ENCODE peak calls at places on chromosomes 12 and 14, in seven cellular contexts. One of them, this sample, is unnamed.

GRCh38 chr14:32470161-32470705 is 141.1 kb downstream of the AKAP6 start:
- DNase-seq in sigmoid colon: no peak
- DNase-seq in adipocyte: no peak
- DNase-seq in mucosa of descending colon: no peak
- DNase-seq in gastrocnemius medialis: no peak
- DNase-seq in IMR-90: peak; percentile 54
- DNase-seq in left lung: no peak
- DNase-seq in this sample: no peak

GRCh38 chr12:15886372-15887042 is 4.3 kb downstream of the STRAP start:
- DNase-seq in left lung: no peak
- DNase-seq in mucosa of descending colon: no peak
- DNase-seq in IMR-90: no peak
- DNase-seq in adipocyte: no peak
- DNase-seq in sigmoid colon: no peak
- DNase-seq in gastrocnemius medialis: no peak
- DNase-seq in this sample: peak; percentile 72

GRCh38 chr14:20620798-20621478 is 20.6 kb downstream of the OR6S1 start:
- DNase-seq in sigmoid colon: no peak
- DNase-seq in gastrocnemius medialis: no peak
- DNase-seq in left lung: no peak
- DNase-seq in mucosa of descending colon: no peak
- DNase-seq in adipocyte: no peak
- DNase-seq in IMR-90: no peak
- DNase-seq in this sample: no peak

GRCh38 chr14:25868521-25869314 is 729.1 kb downstream of the NOVA1 start:
- DNase-seq in IMR-90: no peak
- DNase-seq in adipocyte: no peak
- DNase-seq in mucosa of descending colon: no peak
- DNase-seq in left lung: no peak
- DNase-seq in gastrocnemius medialis: no peak
- DNase-seq in sigmoid colon: no peak
- DNase-seq in this sample: no peak

GRCh38 chr12:50528800-50529199 is 24.0 kb downstream of the DIP2B start:
- DNase-seq in mucosa of descending colon: no peak
- DNase-seq in adipocyte: no peak
- DNase-seq in IMR-90: no peak
- DNase-seq in gastrocnemius medialis: no peak
- DNase-seq in sigmoid colon: no peak
- DNase-seq in left lung: no peak
- DNase-seq in this sample: no peak

GRCh38 chr12:118136559-118137003 is 657 bp downstream of the PEBP1 start:
- DNase-seq in adipocyte: peak; percentile 78
- DNase-seq in left lung: peak; percentile 88
- DNase-seq in mucosa of descending colon: peak; percentile 72
- DNase-seq in sigmoid colon: peak; percentile 75
- DNase-seq in gastrocnemius medialis: peak; percentile 37
- DNase-seq in IMR-90: peak; percentile 36
- DNase-seq in this sample: peak; percentile 51

GRCh38 chr12:78562358-78563205 is 302.0 kb upstream of the SYT1 start:
- DNase-seq in mucosa of descending colon: no peak
- DNase-seq in adipocyte: peak; percentile 32
- DNase-seq in sigmoid colon: no peak
- DNase-seq in gastrocnemius medialis: no peak
- DNase-seq in IMR-90: peak; percentile 2
- DNase-seq in left lung: no peak
- DNase-seq in this sample: peak; percentile 50

GRCh38 chr12:123075591-123076171 is 75.2 kb downstream of the PITPNM2 start:
- DNase-seq in left lung: peak; percentile 66
- DNase-seq in mucosa of descending colon: peak; percentile 76
- DNase-seq in gastrocnemius medialis: no peak
- DNase-seq in adipocyte: peak; percentile 81
- DNase-seq in IMR-90: no peak
- DNase-seq in sigmoid colon: no peak
- DNase-seq in this sample: peak; percentile 18

GRCh38 chr14:21066882-21067502 is 3.1 kb upstream of the ARHGEF40 start:
- DNase-seq in mucosa of descending colon: no peak
- DNase-seq in left lung: no peak
- DNase-seq in gastrocnemius medialis: no peak
- DNase-seq in adipocyte: peak; percentile 30
- DNase-seq in IMR-90: no peak
- DNase-seq in sigmoid colon: no peak
- DNase-seq in this sample: no peak

GRCh38 chr14:32202468-32202865 is 602 bp downstream of the RNU6-8 start:
- DNase-seq in IMR-90: peak; percentile 21
- DNase-seq in gastrocnemius medialis: no peak
- DNase-seq in adipocyte: no peak
- DNase-seq in mucosa of descending colon: no peak
- DNase-seq in left lung: no peak
- DNase-seq in sigmoid colon: no peak
- DNase-seq in this sample: peak; percentile 14

GRCh38 chr12:1184402-1184801 is 193.4 kb downstream of the ERC1 start:
- DNase-seq in adipocyte: no peak
- DNase-seq in IMR-90: peak; percentile 72
- DNase-seq in gastrocnemius medialis: no peak
- DNase-seq in mucosa of descending colon: no peak
- DNase-seq in sigmoid colon: no peak
- DNase-seq in left lung: no peak
- DNase-seq in this sample: no peak
- H3K36me3 ChIP-seq in adipocyte: peaks cover 27% of the 10 kb centered on the region
- H3K36me3 ChIP-seq in IMR-90: peaks cover 13% of the 10 kb centered on the region
- H3K36me3 ChIP-seq in gastrocnemius medialis: no peaks in the 10 kb centered on the region
- H3K36me3 ChIP-seq in mucosa of descending colon: no peaks in the 10 kb centered on the region
- H3K36me3 ChIP-seq in sigmoid colon: peaks cover 40% of the 10 kb centered on the region
- H3K36me3 ChIP-seq in left lung: peaks cover 4% of the 10 kb centered on the region
- H3K36me3 ChIP-seq in this sample: no peaks in the 10 kb centered on the region

GRCh38 chr12:100716949-100717732 is 77.4 kb upstream of the ANO4 start:
- DNase-seq in left lung: peak; percentile 74
- DNase-seq in mucosa of descending colon: peak; percentile 42
- DNase-seq in adipocyte: peak; percentile 67
- DNase-seq in sigmoid colon: no peak
- DNase-seq in IMR-90: no peak
- DNase-seq in gastrocnemius medialis: no peak
- DNase-seq in this sample: peak; percentile 80
- H3K4me3 ChIP-seq in left lung: no peak overlapping the region
- H3K4me3 ChIP-seq in mucosa of descending colon: no peak overlapping the region
- H3K4me3 ChIP-seq in adipocyte: peak overlapping the region; percentile 77
- H3K4me3 ChIP-seq in sigmoid colon: no peak overlapping the region
- H3K4me3 ChIP-seq in IMR-90: peak overlapping the region; percentile 33
- H3K4me3 ChIP-seq in gastrocnemius medialis: no peak overlapping the region
- H3K4me3 ChIP-seq in this sample: peak overlapping the region; percentile 57

GRCh38 chr12:109581856-109582255 is 8.3 kb downstream of the MVK start:
- DNase-seq in left lung: peak; percentile 58
- DNase-seq in mucosa of descending colon: no peak
- DNase-seq in sigmoid colon: no peak
- DNase-seq in adipocyte: peak; percentile 2
- DNase-seq in gastrocnemius medialis: no peak
- DNase-seq in IMR-90: peak; percentile 45
- DNase-seq in this sample: no peak

GRCh38 chr12:109580684-109581333 is 7.2 kb downstream of the MVK start:
- DNase-seq in adipocyte: no peak
- DNase-seq in mucosa of descending colon: no peak
- DNase-seq in sigmoid colon: no peak
- DNase-seq in IMR-90: no peak
- DNase-seq in left lung: peak; percentile 54
- DNase-seq in gastrocnemius medialis: no peak
- DNase-seq in this sample: no peak

GRCh38 chr12:109581334-109581691 is 7.7 kb downstream of the MVK start:
- DNase-seq in gastrocnemius medialis: no peak
- DNase-seq in left lung: peak; percentile 50
- DNase-seq in mucosa of descending colon: no peak
- DNase-seq in IMR-90: no peak
- DNase-seq in sigmoid colon: no peak
- DNase-seq in adipocyte: no peak
- DNase-seq in this sample: no peak

GRCh38 chr12:109579639-109580038 is 6.0 kb downstream of the MVK start:
- DNase-seq in gastrocnemius medialis: no peak
- DNase-seq in adipocyte: no peak
- DNase-seq in IMR-90: no peak
- DNase-seq in left lung: no peak
- DNase-seq in mucosa of descending colon: no peak
- DNase-seq in sigmoid colon: no peak
- DNase-seq in this sample: no peak

GRCh38 chr12:109580272-109580671 is 6.7 kb downstream of the MVK start:
- DNase-seq in mucosa of descending colon: no peak
- DNase-seq in gastrocnemius medialis: no peak
- DNase-seq in sigmoid colon: no peak
- DNase-seq in left lung: no peak
- DNase-seq in IMR-90: no peak
- DNase-seq in adipocyte: no peak
- DNase-seq in this sample: no peak
- H3K36me3 ChIP-seq in mucosa of descending colon: no peaks in the 10 kb centered on the region
- H3K36me3 ChIP-seq in gastrocnemius medialis: no peaks in the 10 kb centered on the region
- H3K36me3 ChIP-seq in sigmoid colon: peaks cover 95% of the 10 kb centered on the region
- H3K36me3 ChIP-seq in left lung: no peaks in the 10 kb centered on the region
- H3K36me3 ChIP-seq in IMR-90: peaks cover 11% of the 10 kb centered on the region
- H3K36me3 ChIP-seq in adipocyte: peaks cover 80% of the 10 kb centered on the region
- H3K36me3 ChIP-seq in this sample: peaks cover 52% of the 10 kb centered on the region

GRCh38 chr12:75685826-75686225 is 174.4 kb upstream of the KRR1 start:
- DNase-seq in sigmoid colon: no peak
- DNase-seq in left lung: no peak
- DNase-seq in IMR-90: no peak
- DNase-seq in adipocyte: no peak
- DNase-seq in gastrocnemius medialis: no peak
- DNase-seq in mucosa of descending colon: no peak
- DNase-seq in this sample: no peak

GRCh38 chr12:75684678-75685620 is 173.5 kb upstream of the KRR1 start:
- DNase-seq in sigmoid colon: no peak
- DNase-seq in mucosa of descending colon: no peak
- DNase-seq in gastrocnemius medialis: no peak
- DNase-seq in IMR-90: peak; percentile 86
- DNase-seq in left lung: no peak
- DNase-seq in adipocyte: peak; percentile 52
- DNase-seq in this sample: peak; percentile 93

GRCh38 chr12:75692883-75693282 is 181.5 kb upstream of the KRR1 start:
- DNase-seq in mucosa of descending colon: no peak
- DNase-seq in left lung: no peak
- DNase-seq in gastrocnemius medialis: no peak
- DNase-seq in adipocyte: peak; percentile 66
- DNase-seq in IMR-90: peak; percentile 57
- DNase-seq in sigmoid colon: no peak
- DNase-seq in this sample: no peak

GRCh38 chr12:75694891-75695290 is 183.5 kb upstream of the KRR1 start:
- DNase-seq in IMR-90: peak; percentile 43
- DNase-seq in sigmoid colon: no peak
- DNase-seq in adipocyte: no peak
- DNase-seq in gastrocnemius medialis: no peak
- DNase-seq in left lung: no peak
- DNase-seq in mucosa of descending colon: no peak
- DNase-seq in this sample: no peak

GRCh38 chr12:75690556-75690955 is 179.1 kb upstream of the KRR1 start:
- DNase-seq in mucosa of descending colon: no peak
- DNase-seq in gastrocnemius medialis: no peak
- DNase-seq in left lung: no peak
- DNase-seq in sigmoid colon: no peak
- DNase-seq in adipocyte: peak; percentile 86
- DNase-seq in IMR-90: peak; percentile 100
- DNase-seq in this sample: no peak
- H3K4me3 ChIP-seq in mucosa of descending colon: no peak overlapping the region
- H3K4me3 ChIP-seq in gastrocnemius medialis: no peak overlapping the region
- H3K4me3 ChIP-seq in left lung: no peak overlapping the region
- H3K4me3 ChIP-seq in sigmoid colon: no peak overlapping the region
- H3K4me3 ChIP-seq in adipocyte: peak overlapping the region; percentile 3
- H3K4me3 ChIP-seq in IMR-90: no peak overlapping the region
- H3K4me3 ChIP-seq in this sample: no peak overlapping the region

GRCh38 chr14:105458010-105458409 is 16.6 kb upstream of the CRIP2 start:
- DNase-seq in adipocyte: no peak
- DNase-seq in gastrocnemius medialis: no peak
- DNase-seq in sigmoid colon: no peak
- DNase-seq in left lung: no peak
- DNase-seq in IMR-90: no peak
- DNase-seq in mucosa of descending colon: no peak
- DNase-seq in this sample: no peak
- H3K36me3 ChIP-seq in adipocyte: peaks cover 49% of the 10 kb centered on the region
- H3K36me3 ChIP-seq in gastrocnemius medialis: no peaks in the 10 kb centered on the region
- H3K36me3 ChIP-seq in sigmoid colon: peaks cover 77% of the 10 kb centered on the region
- H3K36me3 ChIP-seq in left lung: no peaks in the 10 kb centered on the region
- H3K36me3 ChIP-seq in IMR-90: peaks cover 57% of the 10 kb centered on the region
- H3K36me3 ChIP-seq in mucosa of descending colon: no peaks in the 10 kb centered on the region
- H3K36me3 ChIP-seq in this sample: peaks cover 64% of the 10 kb centered on the region

DNA sequence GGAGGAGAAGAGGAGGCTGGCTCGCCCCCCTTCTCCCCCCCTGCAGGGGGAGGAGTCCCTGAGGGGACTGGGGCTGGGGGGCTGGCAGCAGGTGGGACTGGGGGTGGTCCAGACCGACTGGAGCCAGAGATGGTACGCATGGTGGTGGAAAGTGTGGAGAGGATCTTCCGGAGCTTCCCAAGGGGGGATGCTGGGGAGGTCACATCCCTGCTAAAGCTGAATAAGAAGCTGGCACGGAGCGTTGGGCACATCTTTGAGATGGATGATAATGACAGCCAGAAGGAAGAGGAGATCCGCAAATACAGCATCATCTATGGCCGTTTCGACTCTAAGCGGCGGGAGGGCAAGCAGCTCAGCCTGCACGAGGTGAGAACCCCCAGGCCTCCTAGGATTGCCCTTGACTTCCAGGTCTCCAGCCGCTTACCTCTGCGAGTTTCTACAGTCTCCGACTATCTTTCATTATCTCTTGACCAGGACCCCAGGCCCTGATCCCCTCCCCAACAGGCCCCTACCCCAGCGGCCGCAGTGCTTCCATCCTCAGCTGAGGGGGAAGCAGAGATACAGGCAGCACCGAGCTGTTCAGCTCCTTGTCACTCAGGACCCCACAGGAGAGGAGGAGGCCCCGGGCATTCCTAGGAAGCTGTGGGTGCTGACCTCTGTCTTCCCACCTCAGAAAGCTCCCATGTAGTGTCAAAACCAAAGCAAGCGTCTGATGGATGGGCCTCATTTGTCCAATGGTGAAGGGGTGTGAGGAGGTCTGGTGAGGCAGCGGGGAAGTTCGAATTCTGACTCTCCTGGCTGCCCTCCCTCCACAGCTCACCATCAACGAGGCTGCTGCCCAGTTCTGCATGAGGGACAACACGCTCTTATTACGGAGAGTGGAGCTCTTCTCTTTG is 3.0 kb downstream of the NAB2 start:
- DNase-seq in sigmoid colon: peak; percentile 66
- DNase-seq in gastrocnemius medialis: no peak
- DNase-seq in adipocyte: no peak
- DNase-seq in IMR-90: no peak
- DNase-seq in mucosa of descending colon: no peak
- DNase-seq in left lung: peak; percentile 75
- DNase-seq in this sample: no peak
- H3K4me3 ChIP-seq in sigmoid colon: no peak overlapping the region
- H3K4me3 ChIP-seq in gastrocnemius medialis: no peak overlapping the region
- H3K4me3 ChIP-seq in adipocyte: peak overlapping the region; percentile 94
- H3K4me3 ChIP-seq in IMR-90: no peak overlapping the region
- H3K4me3 ChIP-seq in mucosa of descending colon: no peak overlapping the region
- H3K4me3 ChIP-seq in left lung: no peak overlapping the region
- H3K4me3 ChIP-seq in this sample: no peak overlapping the region

GRCh38 chr14:52891800-52892199 is 59.0 kb downstream of the FERMT2 start:
- DNase-seq in adipocyte: no peak
- DNase-seq in gastrocnemius medialis: no peak
- DNase-seq in sigmoid colon: no peak
- DNase-seq in left lung: no peak
- DNase-seq in IMR-90: no peak
- DNase-seq in mucosa of descending colon: no peak
- DNase-seq in this sample: no peak
- H3K36me3 ChIP-seq in adipocyte: peaks cover 55% of the 10 kb centered on the region
- H3K36me3 ChIP-seq in gastrocnemius medialis: no peaks in the 10 kb centered on the region
- H3K36me3 ChIP-seq in sigmoid colon: peaks cover 48% of the 10 kb centered on the region
- H3K36me3 ChIP-seq in left lung: no peaks in the 10 kb centered on the region
- H3K36me3 ChIP-seq in IMR-90: peaks cover 25% of the 10 kb centered on the region
- H3K36me3 ChIP-seq in mucosa of descending colon: no peaks in the 10 kb centered on the region
- H3K36me3 ChIP-seq in this sample: peaks cover 9% of the 10 kb centered on the region

GRCh38 chr12:7837366-7837765 is 35.3 kb downstream of the SLC2A14 start:
- DNase-seq in sigmoid colon: no peak
- DNase-seq in left lung: peak; percentile 89
- DNase-seq in gastrocnemius medialis: no peak
- DNase-seq in adipocyte: no peak
- DNase-seq in mucosa of descending colon: no peak
- DNase-seq in IMR-90: no peak
- DNase-seq in this sample: no peak
- H3K4me3 ChIP-seq in sigmoid colon: no peak overlapping the region
- H3K4me3 ChIP-seq in left lung: no peak overlapping the region
- H3K4me3 ChIP-seq in gastrocnemius medialis: no peak overlapping the region
- H3K4me3 ChIP-seq in adipocyte: no peak overlapping the region
- H3K4me3 ChIP-seq in mucosa of descending colon: no peak overlapping the region
- H3K4me3 ChIP-seq in IMR-90: no peak overlapping the region
- H3K4me3 ChIP-seq in this sample: no peak overlapping the region

This sample was measured in HAP-1.